ENCODE peak calls at places on chromosomes 2 and 18, in eight cellular contexts. M, N, V, I, W, Z, A and C are unnamed samples.

GRCh38 chr2:119028327-119029174 is 86.6 kb downstream of the MARCO start:
- DNase-seq in M (peak), N (peak), V (no peak), I (peak), W (peak), Z (no peak), A (peak), C (no peak)

GRCh38 chr2:71671203-71671602 is 217.8 kb downstream of the DYSF start:
- DNase-seq in M (no peak), N (no peak), V (no peak), I (no peak), W (no peak), Z (no peak), A (no peak), C (no peak)

GRCh38 chr18:78773819-78774218 is 205.8 kb upstream of the SALL3 start:
- DNase-seq in M (no peak), N (no peak), V (no peak), I (no peak), W (no peak), Z (no peak), A (no peak), C (no peak)

GRCh38 chr2:23250371-23250770 is 134.6 kb upstream of the KLHL29 start:
- DNase-seq in M (no peak), N (no peak), V (no peak), I (no peak), W (no peak), Z (no peak), A (no peak), C (no peak)

GRCh38 chr2:42009657-42010580 is 37.9 kb upstream of the PKDCC start:
- DNase-seq in M (no peak), N (peak), V (no peak), I (no peak), W (no peak), Z (no peak), A (no peak), C (no peak)

GRCh38 chr2:236535024-236535423 is 34.6 kb upstream of the ACKR3 start:
- DNase-seq in M (no peak), N (peak), V (no peak), I (no peak), W (no peak), Z (no peak), A (peak), C (no peak)

GRCh38 chr2:118016911-118017310 is 3.0 kb upstream of the CCDC93 start:
- DNase-seq in M (no peak), N (no peak), V (no peak), I (no peak), W (no peak), Z (peak), A (peak), C (no peak)

GRCh38 chr2:173357351-173357750 is 2.7 kb downstream of the CDCA7 start:
- DNase-seq in M (no peak), N (no peak), V (no peak), I (no peak), W (no peak), Z (no peak), A (no peak), C (no peak)

GRCh38 chr2:40298026-40298425 is 153.9 kb downstream of the SLC8A1 start:
- DNase-seq in M (no peak), N (no peak), V (no peak), I (no peak), W (no peak), Z (no peak), A (no peak), C (no peak)

GRCh38 chr2:133346654-133347053 is 221.6 kb downstream of the NCKAP5 start:
- DNase-seq in M (no peak), N (peak), V (no peak), I (no peak), W (no peak), Z (no peak), A (peak), C (no peak)

GRCh38 chr18:9526458-9526857 is 51.1 kb downstream of the RALBP1 start:
- DNase-seq in M (no peak), N (no peak), V (no peak), I (no peak), W (no peak), Z (no peak), A (peak), C (no peak)

GRCh38 chr2:126901459-126901858 is 2.8 kb downstream of the TEX51 start:
- DNase-seq in M (no peak), N (no peak), V (peak), I (no peak), W (no peak), Z (no peak), A (no peak), C (no peak)

GRCh38 chr18:35042389-35043066 is 1.3 kb downstream of the MAPRE2 start:
- DNase-seq in M (no peak), N (no peak), V (no peak), I (no peak), W (peak), Z (no peak), A (no peak), C (no peak)

GRCh38 chr2:105379741-105380186 is 19.1 kb downstream of the FHL2 start:
- DNase-seq in M (no peak), N (no peak), V (no peak), I (no peak), W (no peak), Z (no peak), A (no peak), C (no peak)

GRCh38 chr2:230408244-230408842 is 7.7 kb upstream of the SP100 start:
- DNase-seq in M (no peak), N (peak), V (no peak), I (no peak), W (no peak), Z (no peak), A (peak), C (no peak)

GRCh38 chr2:213185147-213185822 is 33.9 kb upstream of the IKZF2 start:
- DNase-seq in M (no peak), N (no peak), V (no peak), I (no peak), W (peak), Z (no peak), A (no peak), C (no peak)

GRCh38 chr2:168189835-168190426 is 57.5 kb downstream of the STK39 start:
- DNase-seq in M (no peak), N (peak), V (no peak), I (no peak), W (no peak), Z (no peak), A (peak), C (no peak)

GRCh38 chr2:3751281-3751680 is 47.9 kb downstream of the DCDC2C start:
- DNase-seq in M (no peak), N (no peak), V (no peak), I (no peak), W (no peak), Z (no peak), A (no peak), C (no peak)

GRCh38 chr2:145572238-145572637 is 1052.3 kb upstream of the ZEB2 start:
- DNase-seq in M (no peak), N (no peak), V (no peak), I (no peak), W (no peak), Z (no peak), A (no peak), C (no peak)

GRCh38 chr2:232846055-232846454 is 24.0 kb upstream of the SNORC start:
- DNase-seq in M (no peak), N (no peak), V (no peak), I (no peak), W (no peak), Z (no peak), A (no peak), C (no peak)

GRCh38 chr2:152347076-152347475 is 12.1 kb downstream of the FMNL2 start:
- DNase-seq in M (no peak), N (peak), V (no peak), I (no peak), W (no peak), Z (no peak), A (peak), C (no peak)

GRCh38 chr18:74459877-74460276 is 2.8 kb upstream of the DIPK1C start:
- DNase-seq in M (peak), N (no peak), V (no peak), I (no peak), W (no peak), Z (no peak), A (no peak), C (no peak)
- TF ChIP-seq CTCF in M (peak), N (peak), V (peak), I (peak), W (no peak), Z (no peak), A (no peak), C (no peak)

GRCh38 chr2:176554107-176555048 is 285.1 kb downstream of the MTX2 start:
- DNase-seq in M (peak), N (peak), V (no peak), I (peak), W (peak), Z (no peak), A (peak), C (no peak)

GRCh38 chr2:176552456-176553135 is 283.4 kb downstream of the MTX2 start:
- DNase-seq in M (no peak), N (peak), V (no peak), I (no peak), W (no peak), Z (no peak), A (peak), C (no peak)

GRCh38 chr2:176555112-176555511 is 285.9 kb downstream of the MTX2 start:
- DNase-seq in M (no peak), N (no peak), V (no peak), I (no peak), W (no peak), Z (no peak), A (no peak), C (no peak)

GRCh38 chr2:176555781-176556180 is 286.5 kb downstream of the MTX2 start:
- DNase-seq in M (peak), N (no peak), V (no peak), I (no peak), W (no peak), Z (no peak), A (no peak), C (no peak)

GRCh38 chr2:176553685-176554106 is 284.5 kb downstream of the MTX2 start:
- DNase-seq in M (peak), N (peak), V (peak), I (peak), W (peak), Z (peak), A (peak), C (peak)
- TF ChIP-seq CTCF in M (peak), N (peak), V (no peak), I (no peak), W (no peak), Z (no peak), A (peak), C (no peak)

DNA sequence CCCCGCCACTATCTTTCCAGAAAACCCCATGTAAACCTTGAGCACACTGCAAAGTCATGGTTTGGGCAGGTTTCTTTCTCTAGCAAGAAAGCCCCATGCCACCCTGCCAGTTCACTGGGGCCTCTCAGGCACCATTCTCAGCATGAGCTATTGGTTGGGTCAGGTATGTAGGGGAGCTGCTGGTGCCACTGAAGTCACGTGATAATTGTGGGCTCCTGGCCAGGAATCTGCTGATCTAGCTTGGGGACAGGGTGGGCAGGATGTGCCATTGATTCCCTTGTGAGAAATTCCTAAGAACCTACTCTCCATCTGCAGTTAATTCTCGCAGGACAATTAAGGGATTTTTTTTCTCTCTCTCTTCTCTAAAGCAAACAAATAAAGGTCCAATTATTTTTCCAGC is 26.5 kb upstream of the HNMT start:
- DNase-seq in M (no peak), N (no peak), V (no peak), I (no peak), W (no peak), Z (no peak), A (no peak), C (no peak)
- TF ChIP-seq CTCF in M (no peak), N (no peak), V (no peak), I (no peak), W (no peak), Z (no peak), A (no peak), C (no peak)

DNA sequence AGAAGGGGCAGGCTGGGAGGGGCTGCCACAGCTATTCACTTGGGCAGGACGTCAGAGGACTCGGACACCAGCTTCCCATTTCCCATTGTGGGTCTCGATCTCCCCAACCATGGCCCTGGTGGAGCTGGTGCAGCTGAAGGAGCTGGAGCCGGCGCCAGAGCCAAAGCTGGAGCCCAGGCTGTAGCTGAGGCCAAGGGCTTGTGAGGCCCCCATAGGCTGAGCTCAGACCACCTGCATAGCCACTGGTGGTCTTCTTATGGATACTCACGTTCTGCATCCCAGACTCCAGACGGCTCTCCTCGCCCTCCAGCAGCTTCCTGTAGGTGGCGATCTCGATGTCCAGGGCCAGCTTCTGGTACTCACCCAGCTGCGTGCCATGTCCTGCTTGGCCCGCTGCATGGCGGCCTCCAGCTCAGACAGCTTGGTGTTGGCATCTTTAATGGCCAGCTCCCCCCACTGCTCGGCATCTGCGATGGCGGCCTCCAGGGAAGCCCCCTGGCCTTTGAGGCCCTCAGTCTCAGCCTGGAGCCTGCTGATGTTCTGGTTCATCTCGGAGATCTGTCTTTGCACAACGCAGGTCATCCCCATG is 6.0 kb upstream of the CDK5R2 start:
- DNase-seq in M (peak), N (no peak), V (no peak), I (no peak), W (no peak), Z (no peak), A (no peak), C (no peak)
- TF ChIP-seq CTCF in M (peak), N (no peak), V (no peak), I (no peak), W (peak), Z (no peak), A (peak), C (no peak)

GRCh38 chr2:227460079-227460485 is 11.9 kb upstream of the AGFG1 start:
- DNase-seq in M (no peak), N (peak), V (no peak), I (no peak), W (no peak), Z (no peak), A (peak), C (peak)
- TF ChIP-seq CTCF in M (no peak), N (no peak), V (no peak), I (no peak), W (no peak), Z (no peak), A (no peak), C (no peak)

GRCh38 chr18:11873670-11874340 is 22.6 kb downstream of the CHMP1B start:
- DNase-seq in M (no peak), N (no peak), V (no peak), I (no peak), W (no peak), Z (no peak), A (no peak), C (no peak)
- TF ChIP-seq CTCF in M (no peak), N (no peak), V (no peak), I (no peak), W (no peak), Z (no peak), A (no peak), C (no peak)

GRCh38 chr2:172288603-172289002 is 138.8 kb upstream of the ITGA6 start:
- DNase-seq in M (no peak), N (no peak), V (no peak), I (no peak), W (no peak), Z (no peak), A (peak), C (no peak)
- TF ChIP-seq CTCF in M (no peak), N (no peak), V (no peak), I (no peak), W (no peak), Z (no peak), A (no peak), C (no peak)

GRCh38 chr18:37869051-37869450 is 303.5 kb upstream of the CELF4 start:
- DNase-seq in M (no peak), N (no peak), V (no peak), I (no peak), W (no peak), Z (no peak), A (no peak), C (no peak)

GRCh38 chr18:37871583-37871982 is 306.0 kb upstream of the CELF4 start:
- DNase-seq in M (peak), N (no peak), V (no peak), I (no peak), W (no peak), Z (no peak), A (no peak), C (no peak)

GRCh38 chr18:37874721-37875120 is 309.1 kb upstream of the CELF4 start:
- DNase-seq in M (no peak), N (no peak), V (no peak), I (no peak), W (no peak), Z (no peak), A (no peak), C (no peak)

GRCh38 chr18:37873416-37873815 is 307.8 kb upstream of the CELF4 start:
- DNase-seq in M (peak), N (no peak), V (no peak), I (no peak), W (no peak), Z (no peak), A (no peak), C (no peak)
- TF ChIP-seq CTCF in M (no peak), N (no peak), V (no peak), I (no peak), W (no peak), Z (no peak), A (no peak), C (no peak)

GRCh38 chr2:48107326-48107925 is 201.1 kb upstream of the FBXO11 start:
- DNase-seq in M (peak), N (peak), V (no peak), I (no peak), W (no peak), Z (no peak), A (peak), C (no peak)

GRCh38 chr2:48105848-48106247 is 199.6 kb upstream of the FBXO11 start:
- DNase-seq in M (peak), N (no peak), V (no peak), I (no peak), W (no peak), Z (no peak), A (no peak), C (no peak)

GRCh38 chr2:48109491-48110204 is 203.3 kb upstream of the FBXO11 start:
- DNase-seq in M (no peak), N (no peak), V (no peak), I (no peak), W (no peak), Z (no peak), A (no peak), C (no peak)

GRCh38 chr2:48110497-48110896 is 204.2 kb upstream of the FBXO11 start:
- DNase-seq in M (no peak), N (no peak), V (no peak), I (no peak), W (no peak), Z (no peak), A (no peak), C (no peak)

GRCh38 chr2:48108455-48108854 is 202.2 kb upstream of the FBXO11 start:
- DNase-seq in M (no peak), N (no peak), V (no peak), I (no peak), W (no peak), Z (no peak), A (no peak), C (no peak)
- TF ChIP-seq CTCF in M (no peak), N (no peak), V (no peak), I (no peak), W (no peak), Z (no peak), A (no peak), C (no peak)